ENCODE peak calls at places on chromosomes 12 and 14, in five cellular contexts. One of them, this sample, is unnamed.

GRCh38 chr12:111580737-111581136 is 18.4 kb downstream of the ATXN2 start:
- DNase-seq in aorta: no peak
- DNase-seq in CD8-positive, alpha-beta T cell: no peak
- DNase-seq in body of pancreas: no peak
- DNase-seq in GM23248: no peak
- DNase-seq in this sample: no peak

GRCh38 chr12:117143008-117143532 is 43.9 kb upstream of the TESC start:
- DNase-seq in CD8-positive, alpha-beta T cell: no peak
- DNase-seq in body of pancreas: peak; percentile 67
- DNase-seq in GM23248: no peak
- DNase-seq in aorta: no peak
- DNase-seq in this sample: no peak

GRCh38 chr14:66311058-66311457 is 175.1 kb upstream of the CCDC196 start:
- DNase-seq in aorta: no peak
- DNase-seq in body of pancreas: no peak
- DNase-seq in CD8-positive, alpha-beta T cell: no peak
- DNase-seq in GM23248: no peak
- DNase-seq in this sample: no peak

GRCh38 chr14:61380984-61381383 is 59.6 kb downstream of the PRKCH start:
- DNase-seq in body of pancreas: no peak
- DNase-seq in GM23248: no peak
- DNase-seq in aorta: no peak
- DNase-seq in CD8-positive, alpha-beta T cell: no peak
- DNase-seq in this sample: no peak

GRCh38 chr12:109069307-109070231 is 17.2 kb downstream of the USP30 start:
- DNase-seq in CD8-positive, alpha-beta T cell: no peak
- DNase-seq in GM23248: no peak
- DNase-seq in aorta: no peak
- DNase-seq in body of pancreas: no peak
- DNase-seq in this sample: no peak

GRCh38 chr12:16112626-16113560 is 164.6 kb downstream of the SLC15A5 start:
- DNase-seq in body of pancreas: no peak
- DNase-seq in CD8-positive, alpha-beta T cell: no peak
- DNase-seq in GM23248: no peak
- DNase-seq in aorta: no peak
- DNase-seq in this sample: no peak

GRCh38 chr12:76586764-76587395 is 27.3 kb upstream of the OSBPL8 start:
- DNase-seq in aorta: no peak
- DNase-seq in GM23248: peak; percentile 76
- DNase-seq in body of pancreas: peak; percentile 50
- DNase-seq in CD8-positive, alpha-beta T cell: peak; percentile 5
- DNase-seq in this sample: no peak

GRCh38 chr12:67531051-67531450 is 117.5 kb upstream of the DYRK2 start:
- DNase-seq in aorta: no peak
- DNase-seq in CD8-positive, alpha-beta T cell: no peak
- DNase-seq in GM23248: peak; percentile 8
- DNase-seq in body of pancreas: no peak
- DNase-seq in this sample: no peak

GRCh38 chr12:85016423-85016822 is 19.7 kb downstream of the TSPAN19 start:
- DNase-seq in GM23248: peak; percentile 97
- DNase-seq in aorta: no peak
- DNase-seq in CD8-positive, alpha-beta T cell: no peak
- DNase-seq in body of pancreas: no peak
- DNase-seq in this sample: no peak

GRCh38 chr14:75274045-75274898 is 4.4 kb upstream of the FOS start:
- DNase-seq in aorta: no peak
- DNase-seq in CD8-positive, alpha-beta T cell: no peak
- DNase-seq in GM23248: no peak
- DNase-seq in body of pancreas: no peak
- DNase-seq in this sample: no peak

GRCh38 chr14:100103261-100104005 is 38.2 kb downstream of the EVL start:
- DNase-seq in body of pancreas: no peak
- DNase-seq in aorta: no peak
- DNase-seq in CD8-positive, alpha-beta T cell: no peak
- DNase-seq in GM23248: no peak
- DNase-seq in this sample: peak; percentile 39
- H3K4me1 ChIP-seq in body of pancreas: peaks cover 6% of the 10 kb centered on the region
- H3K4me1 ChIP-seq in aorta: peaks cover 5% of the 10 kb centered on the region
- H3K4me1 ChIP-seq in CD8-positive, alpha-beta T cell: peaks cover 100% of the 10 kb centered on the region
- H3K4me1 ChIP-seq in GM23248: peaks cover 23% of the 10 kb centered on the region
- H3K4me1 ChIP-seq in this sample: peaks cover 25% of the 10 kb centered on the region

DNA sequence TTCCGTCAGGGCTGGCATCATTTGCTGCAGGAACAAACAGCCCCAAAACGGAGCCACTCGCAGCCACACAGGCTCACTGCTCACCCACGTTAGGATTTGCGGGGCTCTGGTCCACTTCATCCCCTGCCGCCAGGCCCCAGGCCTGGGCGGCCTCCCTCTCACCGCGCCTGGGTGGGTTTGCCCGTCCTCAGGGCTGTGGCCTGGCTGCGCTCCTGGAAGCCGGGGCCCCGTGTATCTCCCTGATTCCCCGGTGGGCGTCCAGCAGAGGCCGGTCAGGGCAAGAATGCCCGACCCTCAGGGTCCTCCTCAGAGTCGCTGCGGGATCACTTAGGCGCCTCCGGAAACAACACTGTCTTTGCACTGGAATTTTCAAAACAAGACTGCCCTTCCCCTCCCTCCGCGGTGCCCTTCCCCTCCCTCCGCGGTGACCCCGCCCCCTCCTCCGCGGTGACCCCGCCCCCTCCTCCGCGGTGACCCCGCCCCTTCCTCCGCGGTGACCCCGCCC is 15.7 kb upstream of the FBRSL1 start:
- DNase-seq in body of pancreas: no peak
- DNase-seq in CD8-positive, alpha-beta T cell: no peak
- DNase-seq in aorta: no peak
- DNase-seq in GM23248: peak; percentile 46
- DNase-seq in this sample: no peak
- H3K4me1 ChIP-seq in body of pancreas: peaks cover 7% of the 10 kb centered on the region
- H3K4me1 ChIP-seq in CD8-positive, alpha-beta T cell: peaks cover 31% of the 10 kb centered on the region
- H3K4me1 ChIP-seq in aorta: no peaks in the 10 kb centered on the region
- H3K4me1 ChIP-seq in GM23248: no peaks in the 10 kb centered on the region
- H3K4me1 ChIP-seq in this sample: peaks cover 1% of the 10 kb centered on the region

DNA sequence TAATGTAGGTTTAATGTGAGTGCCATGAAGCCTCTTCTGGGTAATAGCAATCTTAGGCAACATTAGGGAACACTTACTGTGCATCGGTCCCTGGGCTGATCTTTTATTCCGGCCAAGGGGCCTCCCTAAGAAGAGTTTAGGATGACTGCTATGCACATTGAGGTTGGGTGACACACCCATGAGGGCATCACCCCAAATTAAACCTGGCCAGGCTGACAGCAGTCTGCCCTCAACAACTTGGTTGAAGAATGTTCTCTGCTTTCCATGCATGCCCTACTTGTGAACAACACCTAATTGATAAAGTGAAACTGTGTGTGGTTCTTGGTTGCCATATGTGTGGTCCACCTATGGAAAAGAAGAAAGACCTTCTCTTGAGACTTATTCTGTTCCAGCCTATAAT is 1098.0 kb downstream of the BCL11B start:
- DNase-seq in aorta: no peak
- DNase-seq in body of pancreas: no peak
- DNase-seq in CD8-positive, alpha-beta T cell: no peak
- DNase-seq in GM23248: no peak
- DNase-seq in this sample: no peak
- H3K4me1 ChIP-seq in aorta: no peaks in the 10 kb centered on the region
- H3K4me1 ChIP-seq in body of pancreas: no peaks in the 10 kb centered on the region
- H3K4me1 ChIP-seq in CD8-positive, alpha-beta T cell: peaks cover 96% of the 10 kb centered on the region
- H3K4me1 ChIP-seq in GM23248: no peaks in the 10 kb centered on the region
- H3K4me1 ChIP-seq in this sample: no peaks in the 10 kb centered on the region

GRCh38 chr14:58297762-58298476 is 436 bp upstream of the ARID4A start:
- DNase-seq in GM23248: peak; percentile 100
- DNase-seq in CD8-positive, alpha-beta T cell: peak; percentile 97
- DNase-seq in body of pancreas: peak; percentile 99
- DNase-seq in aorta: peak; percentile 99
- DNase-seq in this sample: peak; percentile 99
- H3K4me1 ChIP-seq in GM23248: peaks cover 17% of the 10 kb centered on the region
- H3K4me1 ChIP-seq in CD8-positive, alpha-beta T cell: peaks cover 40% of the 10 kb centered on the region
- H3K4me1 ChIP-seq in body of pancreas: peaks cover 16% of the 10 kb centered on the region
- H3K4me1 ChIP-seq in aorta: no peaks in the 10 kb centered on the region
- H3K4me1 ChIP-seq in this sample: peaks cover 7% of the 10 kb centered on the region

GRCh38 chr14:81315344-81315743 is 84.8 kb downstream of the STON2 start:
- DNase-seq in aorta: no peak
- DNase-seq in body of pancreas: no peak
- DNase-seq in CD8-positive, alpha-beta T cell: no peak
- DNase-seq in GM23248: no peak
- DNase-seq in this sample: no peak

GRCh38 chr14:81314443-81315175 is 85.5 kb downstream of the STON2 start:
- DNase-seq in CD8-positive, alpha-beta T cell: no peak
- DNase-seq in GM23248: no peak
- DNase-seq in aorta: no peak
- DNase-seq in body of pancreas: no peak
- DNase-seq in this sample: no peak

GRCh38 chr14:81312289-81312876 is 87.7 kb downstream of the STON2 start:
- DNase-seq in GM23248: no peak
- DNase-seq in CD8-positive, alpha-beta T cell: no peak
- DNase-seq in body of pancreas: no peak
- DNase-seq in aorta: no peak
- DNase-seq in this sample: no peak

GRCh38 chr14:81313200-81313599 is 86.9 kb downstream of the STON2 start:
- DNase-seq in aorta: no peak
- DNase-seq in body of pancreas: no peak
- DNase-seq in GM23248: no peak
- DNase-seq in CD8-positive, alpha-beta T cell: no peak
- DNase-seq in this sample: no peak

GRCh38 chr14:81313775-81314429 is 86.2 kb downstream of the STON2 start:
- DNase-seq in CD8-positive, alpha-beta T cell: no peak
- DNase-seq in body of pancreas: no peak
- DNase-seq in aorta: no peak
- DNase-seq in GM23248: no peak
- DNase-seq in this sample: no peak
- H3K4me1 ChIP-seq in CD8-positive, alpha-beta T cell: no peaks in the 10 kb centered on the region
- H3K4me1 ChIP-seq in body of pancreas: peaks cover 15% of the 10 kb centered on the region
- H3K4me1 ChIP-seq in aorta: no peaks in the 10 kb centered on the region
- H3K4me1 ChIP-seq in GM23248: no peaks in the 10 kb centered on the region
- H3K4me1 ChIP-seq in this sample: peaks cover 5% of the 10 kb centered on the region

GRCh38 chr12:124509676-124510300 is 57.6 kb downstream of the NCOR2 start:
- DNase-seq in CD8-positive, alpha-beta T cell: no peak
- DNase-seq in GM23248: peak; percentile 67
- DNase-seq in body of pancreas: peak; percentile 88
- DNase-seq in aorta: peak; percentile 80
- DNase-seq in this sample: no peak
- H3K4me1 ChIP-seq in CD8-positive, alpha-beta T cell: no peaks in the 10 kb centered on the region
- H3K4me1 ChIP-seq in GM23248: peaks cover 49% of the 10 kb centered on the region
- H3K4me1 ChIP-seq in body of pancreas: peaks cover 89% of the 10 kb centered on the region
- H3K4me1 ChIP-seq in aorta: no peaks in the 10 kb centered on the region
- H3K4me1 ChIP-seq in this sample: peaks cover 54% of the 10 kb centered on the region

GRCh38 chr12:90899456-90900182 is 55.4 kb downstream of the CCER1 start:
- DNase-seq in aorta: no peak
- DNase-seq in GM23248: peak; percentile 71
- DNase-seq in body of pancreas: no peak
- DNase-seq in CD8-positive, alpha-beta T cell: no peak
- DNase-seq in this sample: no peak
- H3K4me1 ChIP-seq in aorta: no peaks in the 10 kb centered on the region
- H3K4me1 ChIP-seq in GM23248: peaks cover 41% of the 10 kb centered on the region
- H3K4me1 ChIP-seq in body of pancreas: no peaks in the 10 kb centered on the region
- H3K4me1 ChIP-seq in CD8-positive, alpha-beta T cell: no peaks in the 10 kb centered on the region
- H3K4me1 ChIP-seq in this sample: no peaks in the 10 kb centered on the region

GRCh38 chr12:88897723-88898122 is 317.5 kb upstream of the KITLG start:
- DNase-seq in CD8-positive, alpha-beta T cell: no peak
- DNase-seq in body of pancreas: no peak
- DNase-seq in aorta: no peak
- DNase-seq in GM23248: peak; percentile 32
- DNase-seq in this sample: no peak
- H3K4me1 ChIP-seq in CD8-positive, alpha-beta T cell: no peaks in the 10 kb centered on the region
- H3K4me1 ChIP-seq in body of pancreas: no peaks in the 10 kb centered on the region
- H3K4me1 ChIP-seq in aorta: no peaks in the 10 kb centered on the region
- H3K4me1 ChIP-seq in GM23248: peaks cover 18% of the 10 kb centered on the region
- H3K4me1 ChIP-seq in this sample: no peaks in the 10 kb centered on the region